ENCODE peak calls at places on chromosome 5, in ten cellular contexts. E is IMR-90; M is fibroblast of the aortic adventitia; C is colonic mucosa; N is HS-27A; V is cardiac muscle cell; T is skeletal muscle cell; S is M059J; G is CD8-positive, alpha-beta memory T cell; F is HFF-Myc. P is an unnamed sample.

GRCh38 chr5:137320056-137321045 is 178.8 kb downstream of the SPOCK1 start:
- DNase-seq in E (peak), M (peak), C (peak), N (no peak), V (peak), T (peak), S (peak), G (no peak), F (peak), P (peak)

GRCh38 chr5:89582768-89583339 is 699.9 kb upstream of the MEF2C start:
- DNase-seq in E (no peak), M (peak), C (no peak), N (no peak), V (peak), T (no peak), S (no peak), G (no peak), F (no peak), P (no peak)

GRCh38 chr5:12016149-12016740 is 112.0 kb upstream of the CTNND2 start:
- DNase-seq in E (no peak), M (no peak), C (no peak), N (no peak), V (no peak), T (no peak), S (peak), G (no peak), F (no peak), P (peak)

GRCh38 chr5:72244862-72245371 is 75.1 kb downstream of the MRPS27 start:
- DNase-seq in E (peak), M (peak), C (no peak), N (no peak), V (peak), T (no peak), S (peak), G (no peak), F (no peak), P (peak)

GRCh38 chr5:125550237-125550636 is 803.8 kb upstream of the ZNF608 start:
- DNase-seq in E (peak), M (peak), C (no peak), N (no peak), V (peak), T (peak), S (peak), G (no peak), F (peak), P (peak)

GRCh38 chr5:95664204-95664786 is 17.7 kb downstream of the RFESD start:
- DNase-seq in E (peak), M (peak), C (peak), N (no peak), V (peak), T (no peak), S (peak), G (no peak), F (no peak), P (peak)

GRCh38 chr5:81579525-81579924 is 171.4 kb downstream of the SSBP2 start:
- DNase-seq in E (peak), M (peak), C (no peak), N (no peak), V (peak), T (no peak), S (no peak), G (no peak), F (no peak), P (no peak)

GRCh38 chr5:635321-636055 is 23.3 kb downstream of the CEP72 start:
- DNase-seq in E (no peak), M (no peak), C (peak), N (no peak), V (no peak), T (no peak), S (no peak), G (peak), F (no peak), P (no peak)

GRCh38 chr5:162209005-162209605 is 141.5 kb downstream of the GABRG2 start:
- DNase-seq in E (no peak), M (no peak), C (peak), N (no peak), V (peak), T (no peak), S (peak), G (no peak), F (no peak), P (no peak)

GRCh38 chr5:89471556-89471955 is 588.6 kb upstream of the MEF2C start:
- DNase-seq in E (no peak), M (peak), C (no peak), N (no peak), V (peak), T (no peak), S (no peak), G (no peak), F (peak), P (no peak)

GRCh38 chr5:31421806-31422586 is 109.9 kb downstream of the DROSHA start:
- DNase-seq in E (no peak), M (peak), C (no peak), N (no peak), V (no peak), T (no peak), S (no peak), G (no peak), F (no peak), P (no peak)

GRCh38 chr5:135462304-135462703 is 10.2 kb upstream of the TIFAB start:
- DNase-seq in E (peak), M (peak), C (peak), N (no peak), V (peak), T (no peak), S (peak), G (peak), F (no peak), P (peak)

GRCh38 chr5:142753114-142753764 is 16.9 kb upstream of the ARHGAP26 start:
- DNase-seq in E (no peak), M (peak), C (no peak), N (no peak), V (peak), T (no peak), S (peak), G (no peak), F (no peak), P (no peak)

GRCh38 chr5:126354012-126354856 is 69.0 kb upstream of the GRAMD2B start:
- DNase-seq in E (peak), M (peak), C (no peak), N (peak), V (peak), T (peak), S (peak), G (no peak), F (peak), P (peak)

GRCh38 chr5:1763960-1764605 is 35.6 kb downstream of the MRPL36 start:
- DNase-seq in E (no peak), M (no peak), C (no peak), N (no peak), V (no peak), T (no peak), S (no peak), G (peak), F (no peak), P (no peak)

GRCh38 chr5:57454896-57455295 is 27.7 kb downstream of the ACTBL2 start:
- DNase-seq in E (no peak), M (no peak), C (no peak), N (no peak), V (no peak), T (no peak), S (no peak), G (no peak), F (no peak), P (no peak)

GRCh38 chr5:9365501-9365900 is 180.4 kb downstream of the SEMA5A start:
- DNase-seq in E (no peak), M (no peak), C (no peak), N (no peak), V (no peak), T (no peak), S (no peak), G (no peak), F (no peak), P (no peak)

GRCh38 chr5:177511181-177511580 is 1.6 kb upstream of the DOK3 start:
- DNase-seq in E (no peak), M (no peak), C (no peak), N (no peak), V (no peak), T (no peak), S (no peak), G (peak), F (no peak), P (no peak)

GRCh38 chr5:175682664-175683063 is 24.8 kb downstream of the HRH2 start:
- DNase-seq in E (no peak), M (no peak), C (no peak), N (no peak), V (no peak), T (no peak), S (no peak), G (no peak), F (no peak), P (no peak)

GRCh38 chr5:65062684-65063083 is 294.0 kb downstream of the CWC27 start:
- DNase-seq in E (peak), M (peak), C (peak), N (peak), V (peak), T (peak), S (peak), G (no peak), F (peak), P (peak)

GRCh38 chr5:5497132-5497748 is 74.8 kb downstream of the ICE1 start:
- DNase-seq in E (peak), M (peak), C (peak), N (no peak), V (peak), T (peak), S (peak), G (peak), F (peak), P (peak)

GRCh38 chr5:128376577-128376976 is 161.5 kb downstream of the FBN2 start:
- DNase-seq in E (no peak), M (no peak), C (no peak), N (no peak), V (no peak), T (no peak), S (no peak), G (no peak), F (peak), P (no peak)

GRCh38 chr5:58077387-58077786 is 382.5 kb downstream of the PLK2 start:
- DNase-seq in E (no peak), M (peak), C (no peak), N (no peak), V (peak), T (no peak), S (no peak), G (no peak), F (no peak), P (no peak)

GRCh38 chr5:151123897-151124751 is 33.5 kb downstream of the ANXA6 start:
- DNase-seq in E (peak), M (no peak), C (no peak), N (no peak), V (peak), T (no peak), S (peak), G (peak), F (no peak), P (peak)

GRCh38 chr5:87210076-87210475 is 57.6 kb upstream of the RASA1 start:
- DNase-seq in E (peak), M (peak), C (no peak), N (no peak), V (no peak), T (no peak), S (no peak), G (no peak), F (no peak), P (no peak)

GRCh38 chr5:54621048-54621447 is 103.5 kb downstream of the SNX18 start:
- DNase-seq in E (no peak), M (no peak), C (no peak), N (no peak), V (no peak), T (no peak), S (no peak), G (no peak), F (no peak), P (no peak)

GRCh38 chr5:141100243-141100805 is at the start of gene PCDHB3:
- DNase-seq in E (peak), M (peak), C (no peak), N (no peak), V (peak), T (no peak), S (peak), G (no peak), F (peak), P (peak)

GRCh38 chr5:15510816-15511215 is 10.8 kb downstream of the FBXL7 start:
- DNase-seq in E (peak), M (no peak), C (no peak), N (peak), V (no peak), T (no peak), S (peak), G (no peak), F (no peak), P (peak)

GRCh38 chr5:81233080-81233634 is at the start of gene CKMT2:
- DNase-seq in E (no peak), M (peak), C (peak), N (no peak), V (peak), T (no peak), S (no peak), G (no peak), F (no peak), P (no peak)

GRCh38 chr5:14039063-14039462 is 94.6 kb upstream of the DNAH5 start:
- DNase-seq in E (peak), M (peak), C (no peak), N (no peak), V (peak), T (no peak), S (peak), G (no peak), F (no peak), P (peak)

GRCh38 chr5:14385022-14385421 is 196.6 kb upstream of the OTULINL start:
- DNase-seq in E (no peak), M (no peak), C (no peak), N (no peak), V (no peak), T (no peak), S (no peak), G (no peak), F (no peak), P (no peak)

GRCh38 chr5:72505026-72505425 is 2.2 kb downstream of the ZNF366 start:
- DNase-seq in E (no peak), M (no peak), C (no peak), N (no peak), V (no peak), T (no peak), S (peak), G (no peak), F (no peak), P (no peak)

GRCh38 chr5:155839251-155840037 is 487.5 kb upstream of the SGCD start:
- DNase-seq in E (peak), M (no peak), C (no peak), N (no peak), V (no peak), T (peak), S (peak), G (no peak), F (no peak), P (peak)

GRCh38 chr5:66538531-66538930 is 57.7 kb upstream of the MAST4 start:
- DNase-seq in E (no peak), M (no peak), C (no peak), N (no peak), V (no peak), T (no peak), S (peak), G (no peak), F (no peak), P (no peak)